ENCODE peak calls at places on chromosomes 11 and 22, in five cellular contexts. F is IMR-90, I is HFF-Myc, N is colonic mucosa, D is astrocyte of the spinal cord. T is an unnamed sample.

GRCh38 chr11:45457649-45458048 is 171.5 kb upstream of the SYT13 start:
- DNase-seq in N (no peak), D (peak), I (no peak), F (peak), T (peak)

GRCh38 chr11:130677486-130678153 is 229.2 kb downstream of the ADAMTS15 start:
- DNase-seq in N (no peak), D (peak), I (peak), F (peak), T (peak)

GRCh38 chr11:37449146-37449545 is 851.1 kb upstream of the RAG2 start:
- DNase-seq in N (no peak), D (peak), F (peak), I (peak), T (peak)

GRCh38 chr11:73401217-73401923 is 25.2 kb downstream of the RELT start:
- DNase-seq in F (no peak), N (no peak), I (no peak), D (no peak), T (peak)

GRCh38 chr11:83063073-83063754 is 8.5 kb downstream of the RAB30 start:
- DNase-seq in F (peak), D (peak), N (no peak), I (no peak), T (no peak)

GRCh38 chr22:20965104-20965887 is 1.8 kb upstream of the AIFM3 start:
- DNase-seq in N (peak), F (no peak), I (no peak), D (no peak), T (no peak)

GRCh38 chr11:44615913-44616806 is 50.7 kb downstream of the CD82 start:
- DNase-seq in D (no peak), F (no peak), N (no peak), I (no peak), T (no peak)

GRCh38 chr11:77068461-77069335 is 1.9 kb downstream of the CAPN5 start:
- DNase-seq in D (no peak), I (no peak), F (no peak), N (no peak), T (no peak)

GRCh38 chr11:82268627-82269026 is 465.0 kb downstream of the FAM181B start:
- DNase-seq in F (no peak), N (no peak), I (no peak), D (no peak), T (no peak)

GRCh38 chr11:78050964-78051831 is 12.5 kb upstream of the THRSP start:
- DNase-seq in N (no peak), F (peak), D (peak), I (no peak), T (peak)

GRCh38 chr11:41301023-41301422 is 158.4 kb downstream of the LRRC4C start:
- DNase-seq in I (no peak), F (no peak), N (no peak), D (peak), T (no peak)

GRCh38 chr11:122197055-122197987 is 81.3 kb upstream of the BLID start:
- DNase-seq in D (peak), I (peak), N (no peak), F (peak), T (peak)

GRCh38 chr22:47623740-47624103 is 861.3 kb downstream of the TBC1D22A start:
- DNase-seq in I (no peak), N (peak), D (no peak), F (no peak), T (no peak)

GRCh38 chr11:31487848-31488247 is 21.6 kb downstream of the IMMP1L start:
- DNase-seq in D (peak), F (peak), N (no peak), I (peak), T (peak)

GRCh38 chr22:44465563-44465962 is 32.5 kb downstream of the RTL6 start:
- DNase-seq in F (no peak), D (no peak), I (no peak), N (no peak), T (no peak)

GRCh38 chr22:23752090-23752691 is 1.3 kb upstream of the ZNF70 start:
- DNase-seq in D (no peak), N (no peak), I (no peak), F (no peak), T (no peak)

GRCh38 chr11:24754406-24754805 is 257.6 kb downstream of the LUZP2 start:
- DNase-seq in D (no peak), I (no peak), F (peak), N (no peak), T (no peak)

GRCh38 chr22:22916215-22916951 is 28.8 kb downstream of the IGLL5 start:
- DNase-seq in D (no peak), F (no peak), N (no peak), I (no peak), T (no peak)

GRCh38 chr11:91066648-91067047 is 843.8 kb upstream of the CHORDC1 start:
- DNase-seq in F (no peak), D (no peak), I (no peak), N (no peak), T (no peak)

GRCh38 chr11:104573431-104573830 is 324.8 kb downstream of the CASP12 start:
- DNase-seq in D (peak), F (peak), N (no peak), I (no peak), T (peak)

GRCh38 chr11:117819096-117820040 is 5.2 kb downstream of the FXYD2 start:
- DNase-seq in N (peak), I (peak), F (peak), D (peak), T (peak)

GRCh38 chr11:33742249-33742851 is 6.1 kb upstream of the CD59 start:
- DNase-seq in I (no peak), D (peak), F (no peak), N (no peak), T (no peak)

GRCh38 chr11:92707665-92708064 is 261.8 kb upstream of the MTNR1B start:
- DNase-seq in F (no peak), I (no peak), N (no peak), D (no peak), T (no peak)

GRCh38 chr11:73463359-73463758 is 87.2 kb downstream of the RELT start:
- DNase-seq in F (peak), N (no peak), D (peak), I (no peak), T (peak)

GRCh38 chr22:37183432-37184379 is 4.3 kb downstream of the C1QTNF6 start:
- DNase-seq in I (no peak), F (no peak), N (no peak), D (no peak), T (no peak)

GRCh38 chr11:42244376-42244775 is 784.9 kb upstream of the LRRC4C start:
- DNase-seq in D (no peak), F (no peak), N (no peak), I (no peak), T (no peak)

GRCh38 chr11:9566561-9567063 is 6.9 kb upstream of the WEE1 start:
- DNase-seq in F (peak), D (peak), I (no peak), N (no peak), T (peak)

GRCh38 chr11:2428322-2428795 is 16.0 kb downstream of the TRPM5 start:
- DNase-seq in I (no peak), D (peak), N (peak), F (peak), T (peak)

GRCh38 chr22:26952654-26953379 is 295.4 kb downstream of the MIAT start:
- DNase-seq in I (no peak), D (no peak), N (no peak), F (no peak), T (no peak)

GRCh38 chr11:1224491-1225385 is 1.9 kb downstream of the MUC5B start:
- DNase-seq in N (peak), I (no peak), D (no peak), F (no peak), T (no peak)

GRCh38 chr11:4164884-4165590 is 70.4 kb downstream of the RRM1 start:
- DNase-seq in I (no peak), F (no peak), N (no peak), D (no peak), T (no peak)

GRCh38 chr11:113373306-113373705 is 14.3 kb upstream of the ANKK1 start:
- DNase-seq in N (no peak), F (peak), D (peak), I (no peak), T (peak)

GRCh38 chr11:129546266-129546665 is 170.6 kb downstream of the BARX2 start:
- DNase-seq in D (no peak), I (no peak), F (no peak), N (no peak), T (no peak)
- TF ChIP-seq CTCF in D (no peak), I (no peak), F (no peak), N (no peak), T (no peak)

GRCh38 chr11:61589961-61590360 is 9.1 kb upstream of the SYT7 start:
- DNase-seq in N (no peak), F (no peak), I (no peak), D (no peak), T (no peak)

GRCh38 chr11:61586792-61587430 is 6.0 kb upstream of the SYT7 start:
- DNase-seq in F (no peak), N (no peak), D (no peak), I (no peak), T (no peak)

GRCh38 chr11:61585115-61585514 is 4.2 kb upstream of the SYT7 start:
- DNase-seq in F (no peak), D (no peak), N (no peak), I (no peak), T (no peak)

GRCh38 chr11:61587541-61587941 is 6.7 kb upstream of the SYT7 start:
- DNase-seq in N (peak), D (no peak), F (no peak), I (no peak), T (peak)

DNA sequence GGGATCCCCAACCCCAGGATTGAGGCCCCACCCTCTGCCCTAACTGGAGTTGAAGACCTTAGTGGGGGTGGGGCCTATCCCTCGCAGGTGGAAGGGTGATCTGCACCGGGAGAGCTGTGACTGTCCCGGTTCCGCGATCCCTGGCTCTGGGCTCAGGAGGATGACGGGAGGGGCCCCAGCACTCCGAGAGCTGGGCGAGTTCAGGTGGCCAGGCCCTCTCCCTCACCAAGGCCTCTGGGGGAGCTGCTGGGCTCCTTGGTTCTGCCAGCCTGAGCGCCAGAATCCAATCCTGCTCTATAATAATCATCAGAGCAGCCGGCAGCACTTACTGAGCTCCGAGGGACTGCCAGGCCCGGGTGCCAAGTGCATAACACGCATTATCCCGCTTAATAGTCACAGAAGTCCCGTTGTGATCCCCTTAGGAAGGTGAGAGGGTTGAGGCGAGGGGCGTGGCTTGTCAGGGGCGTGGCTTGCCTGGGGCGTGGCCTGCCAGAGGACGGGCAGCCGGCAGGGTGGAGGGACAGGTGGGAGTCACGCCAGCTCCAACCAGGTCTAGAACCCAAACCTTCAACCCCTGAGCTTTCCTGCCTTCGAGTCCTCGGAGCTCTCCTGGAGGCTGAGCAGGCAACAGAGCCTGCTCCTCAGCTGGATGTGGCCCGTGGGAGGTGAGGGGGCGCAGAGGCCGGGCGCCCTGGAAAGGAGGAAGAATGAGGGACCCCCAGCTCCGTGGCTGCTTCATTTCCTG is 7.2 kb upstream of the SYT7 start:
- DNase-seq in F (no peak), D (no peak), I (no peak), N (peak), T (peak)
- H3K4me3 ChIP-seq in F (no peak), D (no peak), I (peak), N (peak), T (peak)

GRCh38 chr22:32030508-32031247 is 12.4 kb upstream of the SLC5A1 start:
- DNase-seq in I (no peak), D (no peak), N (no peak), F (no peak), T (no peak)
- TF ChIP-seq CTCF in I (no peak), D (no peak), N (no peak), F (no peak), T (no peak)

GRCh38 chr11:7672960-7673723 is at the start of gene CYB5R2:
- DNase-seq in D (no peak), F (peak), N (peak), I (no peak), T (peak)
- H3K4me3 ChIP-seq in D (peak), F (peak), N (peak), I (peak), T (peak)

DNA sequence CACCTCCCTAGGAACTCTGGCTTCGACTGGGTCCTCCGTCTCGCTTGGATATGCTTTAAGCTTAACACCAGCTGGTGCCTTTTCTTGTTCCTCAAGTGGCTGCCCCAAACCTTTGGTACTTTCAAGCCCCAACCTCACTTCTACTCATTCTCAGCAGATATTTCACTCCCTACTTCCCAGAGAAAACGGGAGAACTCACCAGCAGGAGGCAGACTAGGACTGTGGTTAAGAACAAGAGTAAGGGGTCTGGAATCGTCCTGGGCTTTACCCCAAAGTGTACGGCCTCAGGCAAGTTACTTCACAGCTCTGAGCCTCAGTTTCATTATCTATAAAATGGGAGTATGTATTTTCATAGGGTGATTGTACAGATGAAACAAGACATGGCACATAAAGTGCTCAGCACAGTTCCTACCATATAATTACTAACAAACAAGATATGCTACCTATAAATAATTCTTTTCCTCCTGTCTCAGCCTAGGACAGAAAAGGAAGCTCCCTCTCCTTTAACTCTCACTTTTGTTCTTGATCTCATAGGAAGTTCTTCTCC is 37.8 kb downstream of the PAMR1 start:
- DNase-seq in F (peak), I (peak), D (peak), N (peak), T (peak)
- TF ChIP-seq CTCF in F (peak), I (peak), D (peak), N (no peak), T (peak)

GRCh38 chr22:46026907-46027218 is 49.9 kb upstream of the WNT7B start:
- DNase-seq in N (no peak), D (no peak), F (no peak), I (no peak), T (no peak)
- H3K4me3 ChIP-seq in N (peak), D (no peak), F (no peak), I (peak), T (peak)

DNA sequence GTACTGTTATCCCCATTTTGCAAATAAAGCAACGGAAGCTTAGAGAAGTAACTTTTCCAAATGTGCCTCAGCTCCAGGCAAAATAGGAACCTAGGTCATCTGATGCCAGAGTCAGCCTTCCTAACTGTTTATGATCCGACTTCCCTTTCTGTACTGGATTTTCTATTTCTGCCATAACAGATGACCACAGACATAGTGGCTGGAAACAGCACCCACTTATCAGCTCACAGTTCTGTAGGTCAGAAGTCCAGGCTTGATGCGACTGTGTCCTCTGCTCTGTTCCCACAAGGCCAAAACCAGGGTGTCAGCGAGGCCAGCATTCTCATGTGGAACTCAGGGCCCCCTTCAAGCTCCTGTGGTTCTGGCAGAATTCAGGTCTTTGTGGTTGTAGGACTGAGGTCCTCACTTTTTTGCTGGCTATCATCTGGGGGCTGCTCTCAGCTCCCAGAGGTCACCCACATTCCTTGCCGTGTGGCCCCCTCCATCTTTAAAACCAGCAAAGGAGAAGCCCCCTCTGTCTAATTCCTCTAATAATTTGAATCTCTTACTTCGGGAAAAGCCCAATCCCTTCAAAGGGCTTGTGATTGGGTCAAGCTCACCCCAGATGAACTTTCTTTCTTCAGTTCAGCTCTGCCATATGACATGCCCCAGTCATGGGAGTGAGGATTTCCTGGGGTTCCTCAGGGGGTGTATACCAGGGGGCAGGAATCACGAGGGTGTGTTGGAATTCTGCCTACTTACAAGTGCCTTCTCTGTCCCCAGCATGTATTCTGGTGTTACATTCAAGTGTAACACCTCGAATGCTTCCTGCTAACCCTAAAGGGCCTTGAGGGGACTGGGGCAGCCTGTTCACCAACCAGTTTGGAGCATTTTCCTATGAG is 15.3 kb downstream of the KCNJ5 start:
- DNase-seq in N (no peak), F (no peak), I (no peak), D (no peak), T (no peak)
- TF ChIP-seq CTCF in N (no peak), F (no peak), I (no peak), D (no peak), T (no peak)

GRCh38 chr11:64484308-64485061 is 106.5 kb upstream of the SLC22A12 start:
- DNase-seq in D (no peak), I (no peak), N (no peak), F (no peak), T (no peak)
- H3K4me3 ChIP-seq in D (no peak), I (no peak), N (no peak), F (no peak), T (no peak)

GRCh38 chr11:18522388-18522787 is 4.4 kb downstream of the TSG101 start:
- DNase-seq in F (no peak), D (no peak), N (no peak), I (no peak), T (no peak)
- TF ChIP-seq CTCF in F (peak), D (peak), N (no peak), I (peak), T (peak)

GRCh38 chr11:12863605-12864121 is 145.5 kb upstream of the RASSF10 start:
- DNase-seq in N (no peak), D (no peak), I (no peak), F (no peak), T (no peak)
- H3K4me3 ChIP-seq in N (no peak), D (no peak), I (no peak), F (no peak), T (no peak)